ENCODE peak calls at places on chromosomes 1 and 21, in ten cellular contexts. One of them, this sample, is unnamed.

GRCh38 chr1:235093013-235093618 is 35.5 kb downstream of the TOMM20 start:
- DNase-seq in left ventricle myocardium inferior: peak; percentile 42
- DNase-seq in tibial artery: peak; percentile 76
- DNase-seq in IMR-90: peak; percentile 60
- DNase-seq in esophagus squamous epithelium: no peak
- DNase-seq in heart right ventricle: peak; percentile 43
- DNase-seq in CD8-positive, alpha-beta T cell: no peak
- DNase-seq in left lung: no peak
- DNase-seq in fibroblast of lung: peak; percentile 66
- DNase-seq in psoas muscle: no peak
- DNase-seq in this sample: no peak

GRCh38 chr1:202283379-202283844 is 58.3 kb downstream of the UBE2T start:
- DNase-seq in heart right ventricle: no peak
- DNase-seq in CD8-positive, alpha-beta T cell: peak; percentile 17
- DNase-seq in psoas muscle: no peak
- DNase-seq in left lung: peak; percentile 66
- DNase-seq in IMR-90: peak; percentile 75
- DNase-seq in tibial artery: peak; percentile 62
- DNase-seq in left ventricle myocardium inferior: no peak
- DNase-seq in fibroblast of lung: peak; percentile 93
- DNase-seq in esophagus squamous epithelium: no peak
- DNase-seq in this sample: peak; percentile 36

GRCh38 chr1:213982515-213982813 is 5.3 kb upstream of the PROX1 start:
- DNase-seq in left ventricle myocardium inferior: no peak
- DNase-seq in heart right ventricle: no peak
- DNase-seq in psoas muscle: no peak
- DNase-seq in esophagus squamous epithelium: no peak
- DNase-seq in left lung: no peak
- DNase-seq in CD8-positive, alpha-beta T cell: no peak
- DNase-seq in IMR-90: no peak
- DNase-seq in tibial artery: no peak
- DNase-seq in fibroblast of lung: no peak
- DNase-seq in this sample: no peak

GRCh38 chr21:42607525-42608102 is 45.8 kb upstream of the PDE9A start:
- DNase-seq in left lung: no peak
- DNase-seq in psoas muscle: no peak
- DNase-seq in CD8-positive, alpha-beta T cell: no peak
- DNase-seq in fibroblast of lung: no peak
- DNase-seq in tibial artery: no peak
- DNase-seq in IMR-90: no peak
- DNase-seq in esophagus squamous epithelium: no peak
- DNase-seq in heart right ventricle: no peak
- DNase-seq in left ventricle myocardium inferior: no peak
- DNase-seq in this sample: no peak

GRCh38 chr1:235999259-235999925 is 65.5 kb downstream of the NID1 start:
- DNase-seq in heart right ventricle: no peak
- DNase-seq in IMR-90: peak; percentile 99
- DNase-seq in CD8-positive, alpha-beta T cell: peak; percentile 59
- DNase-seq in left ventricle myocardium inferior: no peak
- DNase-seq in esophagus squamous epithelium: no peak
- DNase-seq in tibial artery: no peak
- DNase-seq in fibroblast of lung: peak; percentile 98
- DNase-seq in left lung: no peak
- DNase-seq in psoas muscle: no peak
- DNase-seq in this sample: peak; percentile 74

GRCh38 chr1:193592325-193592724 is 405.9 kb upstream of the B3GALT2 start:
- DNase-seq in psoas muscle: no peak
- DNase-seq in IMR-90: no peak
- DNase-seq in tibial artery: no peak
- DNase-seq in left lung: no peak
- DNase-seq in heart right ventricle: no peak
- DNase-seq in CD8-positive, alpha-beta T cell: no peak
- DNase-seq in left ventricle myocardium inferior: no peak
- DNase-seq in fibroblast of lung: no peak
- DNase-seq in esophagus squamous epithelium: no peak
- DNase-seq in this sample: no peak

GRCh38 chr1:153888518-153888917 is 34.3 kb downstream of the GATAD2B start:
- DNase-seq in left ventricle myocardium inferior: no peak
- DNase-seq in left lung: no peak
- DNase-seq in CD8-positive, alpha-beta T cell: no peak
- DNase-seq in fibroblast of lung: no peak
- DNase-seq in IMR-90: peak; percentile 16
- DNase-seq in psoas muscle: no peak
- DNase-seq in heart right ventricle: no peak
- DNase-seq in tibial artery: no peak
- DNase-seq in esophagus squamous epithelium: no peak
- DNase-seq in this sample: no peak

GRCh38 chr1:223756002-223756775 is 43.9 kb downstream of the CAPN2 start:
- DNase-seq in left lung: no peak
- DNase-seq in heart right ventricle: no peak
- DNase-seq in fibroblast of lung: no peak
- DNase-seq in CD8-positive, alpha-beta T cell: no peak
- DNase-seq in esophagus squamous epithelium: no peak
- DNase-seq in IMR-90: no peak
- DNase-seq in tibial artery: no peak
- DNase-seq in psoas muscle: no peak
- DNase-seq in left ventricle myocardium inferior: no peak
- DNase-seq in this sample: no peak

GRCh38 chr1:183783342-183783741 is 21.6 kb upstream of the RGL1 start:
- DNase-seq in psoas muscle: no peak
- DNase-seq in heart right ventricle: no peak
- DNase-seq in IMR-90: peak; percentile 36
- DNase-seq in fibroblast of lung: no peak
- DNase-seq in esophagus squamous epithelium: no peak
- DNase-seq in left lung: no peak
- DNase-seq in left ventricle myocardium inferior: no peak
- DNase-seq in CD8-positive, alpha-beta T cell: no peak
- DNase-seq in tibial artery: no peak
- DNase-seq in this sample: no peak

GRCh38 chr1:171245458-171246064 is 2.7 kb upstream of the FMO1 start:
- DNase-seq in fibroblast of lung: peak; percentile 30
- DNase-seq in tibial artery: no peak
- DNase-seq in left ventricle myocardium inferior: no peak
- DNase-seq in psoas muscle: no peak
- DNase-seq in CD8-positive, alpha-beta T cell: peak; percentile 16
- DNase-seq in IMR-90: peak; percentile 27
- DNase-seq in left lung: no peak
- DNase-seq in heart right ventricle: no peak
- DNase-seq in esophagus squamous epithelium: no peak
- DNase-seq in this sample: no peak

GRCh38 chr1:182159443-182159842 is 97.9 kb upstream of the ZNF648 start:
- DNase-seq in heart right ventricle: no peak
- DNase-seq in fibroblast of lung: no peak
- DNase-seq in left ventricle myocardium inferior: no peak
- DNase-seq in left lung: no peak
- DNase-seq in esophagus squamous epithelium: no peak
- DNase-seq in IMR-90: no peak
- DNase-seq in CD8-positive, alpha-beta T cell: no peak
- DNase-seq in tibial artery: no peak
- DNase-seq in psoas muscle: no peak
- DNase-seq in this sample: no peak

GRCh38 chr1:67004176-67004575 is 49.8 kb downstream of the SLC35D1 start:
- DNase-seq in left lung: no peak
- DNase-seq in fibroblast of lung: no peak
- DNase-seq in esophagus squamous epithelium: no peak
- DNase-seq in heart right ventricle: no peak
- DNase-seq in tibial artery: no peak
- DNase-seq in CD8-positive, alpha-beta T cell: no peak
- DNase-seq in left ventricle myocardium inferior: no peak
- DNase-seq in psoas muscle: no peak
- DNase-seq in IMR-90: peak; percentile 13
- DNase-seq in this sample: no peak

GRCh38 chr1:43831866-43832654 is 101.5 kb upstream of the ARTN start:
- DNase-seq in left ventricle myocardium inferior: no peak
- DNase-seq in fibroblast of lung: no peak
- DNase-seq in heart right ventricle: no peak
- DNase-seq in tibial artery: no peak
- DNase-seq in CD8-positive, alpha-beta T cell: no peak
- DNase-seq in psoas muscle: no peak
- DNase-seq in IMR-90: no peak
- DNase-seq in esophagus squamous epithelium: no peak
- DNase-seq in left lung: no peak
- DNase-seq in this sample: no peak

GRCh38 chr21:45531393-45532215 is 10.6 kb downstream of the SLC19A1 start:
- DNase-seq in left ventricle myocardium inferior: peak; percentile 11
- DNase-seq in tibial artery: peak; percentile 58
- DNase-seq in psoas muscle: peak; percentile 11
- DNase-seq in CD8-positive, alpha-beta T cell: no peak
- DNase-seq in IMR-90: no peak
- DNase-seq in esophagus squamous epithelium: no peak
- DNase-seq in heart right ventricle: peak; percentile 14
- DNase-seq in fibroblast of lung: no peak
- DNase-seq in left lung: peak; percentile 77
- DNase-seq in this sample: no peak

GRCh38 chr1:15703562-15703961 is 19.4 kb downstream of the PLEKHM2 start:
- DNase-seq in CD8-positive, alpha-beta T cell: no peak
- DNase-seq in fibroblast of lung: peak; percentile 95
- DNase-seq in tibial artery: peak; percentile 94
- DNase-seq in left lung: peak; percentile 81
- DNase-seq in heart right ventricle: peak; percentile 64
- DNase-seq in IMR-90: peak; percentile 91
- DNase-seq in psoas muscle: peak; percentile 83
- DNase-seq in left ventricle myocardium inferior: peak; percentile 74
- DNase-seq in esophagus squamous epithelium: no peak
- DNase-seq in this sample: peak; percentile 66

GRCh38 chr1:67735806-67736627 is 51.0 kb downstream of the GADD45A start:
- DNase-seq in left lung: peak; percentile 80
- DNase-seq in psoas muscle: peak; percentile 74
- DNase-seq in fibroblast of lung: peak; percentile 97
- DNase-seq in IMR-90: peak; percentile 96
- DNase-seq in CD8-positive, alpha-beta T cell: peak; percentile 13
- DNase-seq in tibial artery: peak; percentile 88
- DNase-seq in left ventricle myocardium inferior: peak; percentile 73
- DNase-seq in heart right ventricle: peak; percentile 54
- DNase-seq in esophagus squamous epithelium: peak; percentile 20
- DNase-seq in this sample: peak; percentile 78

GRCh38 chr1:34928865-34929496 is 469 bp downstream of the DLGAP3 start:
- DNase-seq in esophagus squamous epithelium: no peak
- DNase-seq in tibial artery: no peak
- DNase-seq in left lung: no peak
- DNase-seq in CD8-positive, alpha-beta T cell: no peak
- DNase-seq in psoas muscle: no peak
- DNase-seq in fibroblast of lung: no peak
- DNase-seq in IMR-90: no peak
- DNase-seq in left ventricle myocardium inferior: no peak
- DNase-seq in heart right ventricle: no peak
- DNase-seq in this sample: no peak

GRCh38 chr1:87956072-87956471 is 627.4 kb downstream of the LMO4 start:
- DNase-seq in tibial artery: peak; percentile 86
- DNase-seq in fibroblast of lung: peak; percentile 99
- DNase-seq in CD8-positive, alpha-beta T cell: no peak
- DNase-seq in esophagus squamous epithelium: no peak
- DNase-seq in psoas muscle: peak; percentile 35
- DNase-seq in IMR-90: peak; percentile 98
- DNase-seq in heart right ventricle: no peak
- DNase-seq in left lung: no peak
- DNase-seq in left ventricle myocardium inferior: peak; percentile 19
- DNase-seq in this sample: peak; percentile 92

GRCh38 chr1:182726941-182727340 is 42.6 kb upstream of the RGS8 start:
- DNase-seq in psoas muscle: no peak
- DNase-seq in esophagus squamous epithelium: no peak
- DNase-seq in left lung: no peak
- DNase-seq in tibial artery: no peak
- DNase-seq in CD8-positive, alpha-beta T cell: no peak
- DNase-seq in left ventricle myocardium inferior: no peak
- DNase-seq in fibroblast of lung: peak; percentile 53
- DNase-seq in IMR-90: no peak
- DNase-seq in heart right ventricle: no peak
- DNase-seq in this sample: no peak

GRCh38 chr1:185645686-185646085 is 88.5 kb upstream of the HMCN1 start:
- DNase-seq in heart right ventricle: no peak
- DNase-seq in CD8-positive, alpha-beta T cell: no peak
- DNase-seq in psoas muscle: no peak
- DNase-seq in left ventricle myocardium inferior: no peak
- DNase-seq in esophagus squamous epithelium: no peak
- DNase-seq in IMR-90: peak; percentile 2
- DNase-seq in tibial artery: no peak
- DNase-seq in fibroblast of lung: peak; percentile 41
- DNase-seq in left lung: no peak
- DNase-seq in this sample: no peak
- H3K9me3 ChIP-seq in heart right ventricle: peaks cover 5% of the 10 kb centered on the region
- H3K9me3 ChIP-seq in CD8-positive, alpha-beta T cell: no peaks in the 10 kb centered on the region
- H3K9me3 ChIP-seq in psoas muscle: peaks cover 6% of the 10 kb centered on the region
- H3K9me3 ChIP-seq in left ventricle myocardium inferior: peaks cover 32% of the 10 kb centered on the region
- H3K9me3 ChIP-seq in esophagus squamous epithelium: peaks cover 6% of the 10 kb centered on the region
- H3K9me3 ChIP-seq in IMR-90: peaks cover 4% of the 10 kb centered on the region
- H3K9me3 ChIP-seq in tibial artery: no peaks in the 10 kb centered on the region
- H3K9me3 ChIP-seq in fibroblast of lung: no peaks in the 10 kb centered on the region
- H3K9me3 ChIP-seq in left lung: no peaks in the 10 kb centered on the region
- H3K9me3 ChIP-seq in this sample: peaks cover 11% of the 10 kb centered on the region

DNA sequence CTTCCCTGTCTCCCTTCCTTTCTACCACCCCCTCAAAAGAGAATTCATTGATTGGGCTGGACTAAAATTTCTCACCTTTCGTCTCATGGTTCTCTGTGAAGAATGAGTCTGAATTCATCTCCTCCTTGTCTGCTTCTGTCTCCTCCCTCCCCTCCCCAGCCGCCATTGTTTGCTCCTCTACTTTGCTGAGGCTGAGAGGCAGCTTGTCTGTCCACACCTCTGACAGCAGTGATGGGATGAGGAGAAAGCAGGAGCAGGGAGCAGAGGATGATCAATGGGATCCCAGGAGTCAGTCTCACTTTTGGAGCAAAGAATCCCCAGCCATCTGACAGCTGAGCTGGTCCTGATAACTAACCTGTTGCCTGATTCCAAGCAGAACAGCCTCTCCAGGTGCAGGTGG is 2.5 kb downstream of the ILDR2 start:
- DNase-seq in tibial artery: no peak
- DNase-seq in esophagus squamous epithelium: no peak
- DNase-seq in left lung: no peak
- DNase-seq in IMR-90: no peak
- DNase-seq in psoas muscle: no peak
- DNase-seq in left ventricle myocardium inferior: no peak
- DNase-seq in fibroblast of lung: no peak
- DNase-seq in CD8-positive, alpha-beta T cell: no peak
- DNase-seq in heart right ventricle: no peak
- DNase-seq in this sample: no peak
- H3K27me3 ChIP-seq in tibial artery: no peaks in the 10 kb centered on the region
- H3K27me3 ChIP-seq in esophagus squamous epithelium: no peaks in the 10 kb centered on the region
- H3K27me3 ChIP-seq in left lung: peaks cover 22% of the 10 kb centered on the region
- H3K27me3 ChIP-seq in IMR-90: peaks cover 39% of the 10 kb centered on the region
- H3K27me3 ChIP-seq in psoas muscle: peaks cover 3% of the 10 kb centered on the region
- H3K27me3 ChIP-seq in left ventricle myocardium inferior: peaks cover 64% of the 10 kb centered on the region
- H3K27me3 ChIP-seq in fibroblast of lung: peaks cover 18% of the 10 kb centered on the region
- H3K27me3 ChIP-seq in CD8-positive, alpha-beta T cell: no peaks in the 10 kb centered on the region
- H3K27me3 ChIP-seq in heart right ventricle: peaks cover 8% of the 10 kb centered on the region
- H3K27me3 ChIP-seq in this sample: peaks cover 32% of the 10 kb centered on the region

GRCh38 chr21:40967771-40968170 is 120.8 kb upstream of the DSCAM start:
- DNase-seq in psoas muscle: no peak
- DNase-seq in CD8-positive, alpha-beta T cell: no peak
- DNase-seq in esophagus squamous epithelium: no peak
- DNase-seq in left lung: no peak
- DNase-seq in IMR-90: no peak
- DNase-seq in tibial artery: no peak
- DNase-seq in left ventricle myocardium inferior: no peak
- DNase-seq in fibroblast of lung: no peak
- DNase-seq in heart right ventricle: no peak
- DNase-seq in this sample: no peak
- H3K9me3 ChIP-seq in psoas muscle: no peaks in the 10 kb centered on the region
- H3K9me3 ChIP-seq in CD8-positive, alpha-beta T cell: no peaks in the 10 kb centered on the region
- H3K9me3 ChIP-seq in esophagus squamous epithelium: no peaks in the 10 kb centered on the region
- H3K9me3 ChIP-seq in left lung: no peaks in the 10 kb centered on the region
- H3K9me3 ChIP-seq in IMR-90: peaks cover 10% of the 10 kb centered on the region
- H3K9me3 ChIP-seq in tibial artery: no peaks in the 10 kb centered on the region
- H3K9me3 ChIP-seq in left ventricle myocardium inferior: no peaks in the 10 kb centered on the region
- H3K9me3 ChIP-seq in fibroblast of lung: no peaks in the 10 kb centered on the region
- H3K9me3 ChIP-seq in heart right ventricle: no peaks in the 10 kb centered on the region
- H3K9me3 ChIP-seq in this sample: peaks cover 25% of the 10 kb centered on the region

GRCh38 chr1:22246755-22247480 is 104.0 kb upstream of the WNT4 start:
- DNase-seq in heart right ventricle: no peak
- DNase-seq in esophagus squamous epithelium: no peak
- DNase-seq in left lung: no peak
- DNase-seq in left ventricle myocardium inferior: no peak
- DNase-seq in tibial artery: no peak
- DNase-seq in CD8-positive, alpha-beta T cell: no peak
- DNase-seq in fibroblast of lung: no peak
- DNase-seq in IMR-90: no peak
- DNase-seq in psoas muscle: no peak
- DNase-seq in this sample: no peak
- H3K27me3 ChIP-seq in heart right ventricle: peaks cover 28% of the 10 kb centered on the region
- H3K27me3 ChIP-seq in esophagus squamous epithelium: no peaks in the 10 kb centered on the region
- H3K27me3 ChIP-seq in left lung: no peaks in the 10 kb centered on the region
- H3K27me3 ChIP-seq in left ventricle myocardium inferior: peaks cover 85% of the 10 kb centered on the region
- H3K27me3 ChIP-seq in tibial artery: no peaks in the 10 kb centered on the region
- H3K27me3 ChIP-seq in CD8-positive, alpha-beta T cell: no peaks in the 10 kb centered on the region
- H3K27me3 ChIP-seq in fibroblast of lung: peaks cover 19% of the 10 kb centered on the region
- H3K27me3 ChIP-seq in IMR-90: peaks cover 88% of the 10 kb centered on the region
- H3K27me3 ChIP-seq in psoas muscle: no peaks in the 10 kb centered on the region
- H3K27me3 ChIP-seq in this sample: peaks cover 46% of the 10 kb centered on the region

This sample was measured in AG04450.